ENCODE peak calls at places on chromosomes 13 and 19, in four cellular contexts. One of them, this sample, is unnamed. For H3K36me3, the result is how much of the 10 kb centered on the place peaks cover.

GRCh38 chr19:42693760-42694350 is 46.4 kb downstream of the PSG3 start:
- DNase-seq in WERI-Rb-1: peak
- DNase-seq in ovary: no peak
- DNase-seq in BJ: no peak
- DNase-seq in this sample: peak

GRCh38 chr19:3175761-3176714 is 2.5 kb upstream of the S1PR4 start:
- DNase-seq in WERI-Rb-1: no peak
- DNase-seq in ovary: no peak
- DNase-seq in BJ: peak
- DNase-seq in this sample: peak

GRCh38 chr13:108322206-108322824 is 52.8 kb downstream of the TNFSF13B start:
- DNase-seq in WERI-Rb-1: no peak
- DNase-seq in ovary: no peak
- DNase-seq in BJ: no peak
- DNase-seq in this sample: peak

GRCh38 chr13:49604570-49604969 is 19.2 kb upstream of the RCBTB1 start:
- DNase-seq in WERI-Rb-1: no peak
- DNase-seq in ovary: no peak
- DNase-seq in BJ: no peak
- DNase-seq in this sample: no peak

GRCh38 chr13:85741017-85741416 is 58.2 kb downstream of the SLITRK6 start:
- DNase-seq in WERI-Rb-1: no peak
- DNase-seq in ovary: no peak
- DNase-seq in BJ: no peak
- DNase-seq in this sample: no peak

GRCh38 chr13:87669379-87669978 is 1.7 kb upstream of the SLITRK5 start:
- DNase-seq in WERI-Rb-1: peak
- DNase-seq in ovary: no peak
- DNase-seq in BJ: no peak
- DNase-seq in this sample: peak

GRCh38 chr19:2615782-2616181 is 86.7 kb downstream of the GNG7 start:
- DNase-seq in WERI-Rb-1: no peak
- DNase-seq in ovary: no peak
- DNase-seq in BJ: no peak
- DNase-seq in this sample: no peak

GRCh38 chr13:26327905-26328304 is 74.0 kb downstream of the CDK8 start:
- DNase-seq in WERI-Rb-1: no peak
- DNase-seq in ovary: no peak
- DNase-seq in BJ: no peak
- DNase-seq in this sample: no peak

GRCh38 chr13:77386880-77387606 is 60.1 kb upstream of the MYCBP2 start:
- DNase-seq in WERI-Rb-1: no peak
- DNase-seq in ovary: no peak
- DNase-seq in BJ: peak
- DNase-seq in this sample: no peak

GRCh38 chr19:4583961-4584669 is 24.6 kb upstream of the SEMA6B start:
- DNase-seq in WERI-Rb-1: peak
- DNase-seq in ovary: no peak
- DNase-seq in BJ: no peak
- DNase-seq in this sample: peak

GRCh38 chr13:45295536-45295935 is 45.4 kb downstream of the TPT1 start:
- DNase-seq in WERI-Rb-1: no peak
- DNase-seq in ovary: no peak
- DNase-seq in BJ: no peak
- DNase-seq in this sample: no peak

GRCh38 chr19:4360081-4360569 is 16.8 kb downstream of the MPND start:
- DNase-seq in WERI-Rb-1: no peak
- DNase-seq in ovary: no peak
- DNase-seq in BJ: no peak
- DNase-seq in this sample: peak

GRCh38 chr13:31208554-31209122 is 8.9 kb downstream of the B3GLCT start:
- DNase-seq in WERI-Rb-1: no peak
- DNase-seq in ovary: no peak
- DNase-seq in BJ: no peak
- DNase-seq in this sample: peak

GRCh38 chr13:24659239-24659638 is 21.0 kb upstream of the ATP12A start:
- DNase-seq in WERI-Rb-1: no peak
- DNase-seq in ovary: no peak
- DNase-seq in BJ: no peak
- DNase-seq in this sample: no peak

GRCh38 chr19:46866407-46867132 is 5.8 kb downstream of the ARHGAP35 start:
- DNase-seq in WERI-Rb-1: no peak
- DNase-seq in ovary: no peak
- DNase-seq in BJ: no peak
- DNase-seq in this sample: no peak

GRCh38 chr19:48480151-48480475 is 10.9 kb downstream of the CYTH2 start:
- DNase-seq in WERI-Rb-1: no peak
- DNase-seq in ovary: peak
- DNase-seq in BJ: no peak
- DNase-seq in this sample: peak

GRCh38 chr19:46221981-46222610 is 7.4 kb upstream of the IGFL1 start:
- DNase-seq in WERI-Rb-1: no peak
- DNase-seq in ovary: peak
- DNase-seq in BJ: no peak
- DNase-seq in this sample: peak

GRCh38 chr19:46378268-46378667 is 31.4 kb downstream of the PPP5C start:
- DNase-seq in WERI-Rb-1: no peak
- DNase-seq in ovary: no peak
- DNase-seq in BJ: peak
- DNase-seq in this sample: no peak

GRCh38 chr13:50420720-50421456 is 405.6 kb downstream of the KCNRG start:
- DNase-seq in WERI-Rb-1: no peak
- DNase-seq in ovary: no peak
- DNase-seq in BJ: no peak
- DNase-seq in this sample: no peak

GRCh38 chr13:99415851-99416331 is 85.4 kb upstream of the TM9SF2 start:
- DNase-seq in WERI-Rb-1: no peak
- DNase-seq in ovary: no peak
- DNase-seq in BJ: no peak
- DNase-seq in this sample: no peak

GRCh38 chr13:80447747-80448146 is 106.8 kb upstream of the SPRY2 start:
- DNase-seq in WERI-Rb-1: no peak
- DNase-seq in ovary: no peak
- DNase-seq in BJ: no peak
- DNase-seq in this sample: no peak

GRCh38 chr19:10205636-10206035 is 10.9 kb upstream of the DNMT1 start:
- DNase-seq in WERI-Rb-1: no peak
- DNase-seq in ovary: no peak
- DNase-seq in BJ: no peak
- DNase-seq in this sample: no peak

GRCh38 chr13:113535381-113535781 is 44.9 kb upstream of the DCUN1D2 start:
- DNase-seq in WERI-Rb-1: no peak
- DNase-seq in ovary: no peak
- DNase-seq in BJ: no peak
- DNase-seq in this sample: no peak

GRCh38 chr19:31220540-31220939 is 128.7 kb downstream of the TSHZ3 start:
- DNase-seq in WERI-Rb-1: no peak
- DNase-seq in ovary: no peak
- DNase-seq in BJ: no peak
- DNase-seq in this sample: peak

DNA sequence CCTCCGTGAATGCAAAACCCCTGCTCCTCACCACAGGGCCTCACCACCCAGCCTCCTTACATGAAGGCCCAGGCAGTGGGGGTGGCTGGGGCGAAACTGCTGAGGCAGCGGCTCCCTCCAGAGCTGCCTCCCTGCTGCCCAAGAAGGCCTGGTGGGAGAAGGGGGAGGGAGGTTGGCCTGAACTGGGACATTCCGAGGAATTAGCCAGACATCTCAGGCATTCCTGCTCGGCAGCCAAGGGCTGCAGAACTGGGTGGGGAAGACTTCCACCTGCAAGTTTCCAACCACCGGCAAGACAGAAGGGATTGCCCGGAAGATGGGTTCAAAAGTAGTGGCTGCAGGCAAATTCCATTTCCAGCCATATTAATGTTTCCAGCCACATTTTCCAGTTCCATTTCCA is 2.3 kb upstream of the PSPN start:
- DNase-seq in WERI-Rb-1: no peak
- DNase-seq in ovary: no peak
- DNase-seq in BJ: peak
- DNase-seq in this sample: peak
- H3K36me3 ChIP-seq in WERI-Rb-1: half or more
- H3K36me3 ChIP-seq in ovary: under half
- H3K36me3 ChIP-seq in BJ: under half
- H3K36me3 ChIP-seq in this sample: under half

DNA sequence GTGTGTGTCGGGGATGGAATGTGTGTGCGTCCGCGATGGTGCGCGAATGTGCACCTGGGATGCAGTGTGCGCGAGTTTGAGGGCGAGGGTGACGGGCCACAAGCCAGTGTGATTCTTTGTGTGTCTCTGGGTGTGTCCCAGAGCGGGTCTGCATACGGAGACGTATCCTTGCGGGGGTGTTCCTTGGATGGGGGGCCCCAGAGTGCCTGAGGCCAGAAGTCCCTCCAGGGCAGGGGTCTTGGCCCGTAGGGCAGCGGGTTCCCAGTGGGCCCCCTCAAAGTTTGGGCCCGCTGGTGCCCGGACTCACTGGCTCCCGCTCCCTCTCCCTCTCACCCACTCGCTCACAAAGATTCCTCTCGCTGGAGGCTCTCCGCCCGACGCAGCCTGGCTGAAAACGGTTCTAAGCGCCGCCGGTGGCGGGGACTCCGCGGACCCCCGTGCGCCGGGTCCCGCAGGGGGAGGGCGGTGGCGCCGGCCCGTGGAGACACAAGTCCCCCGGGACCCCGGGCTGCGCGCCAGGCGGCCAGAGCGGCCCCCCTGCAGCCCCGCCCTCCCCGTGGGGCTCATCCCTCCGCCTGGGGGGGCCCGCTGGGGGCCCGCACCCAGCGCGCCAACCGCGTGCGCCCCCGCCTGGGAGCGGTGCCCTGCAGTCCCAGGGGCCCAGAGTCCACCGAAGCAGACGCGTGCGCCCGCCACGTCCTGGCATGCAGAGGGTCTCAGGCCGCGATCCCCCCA is 886 bp downstream of the CRLF1 start:
- DNase-seq in WERI-Rb-1: no peak
- DNase-seq in ovary: no peak
- DNase-seq in BJ: no peak
- DNase-seq in this sample: peak
- H3K4me3 ChIP-seq in WERI-Rb-1: peak
- H3K4me3 ChIP-seq in ovary: no peak
- H3K4me3 ChIP-seq in BJ: no peak
- H3K4me3 ChIP-seq in this sample: peak

DNA sequence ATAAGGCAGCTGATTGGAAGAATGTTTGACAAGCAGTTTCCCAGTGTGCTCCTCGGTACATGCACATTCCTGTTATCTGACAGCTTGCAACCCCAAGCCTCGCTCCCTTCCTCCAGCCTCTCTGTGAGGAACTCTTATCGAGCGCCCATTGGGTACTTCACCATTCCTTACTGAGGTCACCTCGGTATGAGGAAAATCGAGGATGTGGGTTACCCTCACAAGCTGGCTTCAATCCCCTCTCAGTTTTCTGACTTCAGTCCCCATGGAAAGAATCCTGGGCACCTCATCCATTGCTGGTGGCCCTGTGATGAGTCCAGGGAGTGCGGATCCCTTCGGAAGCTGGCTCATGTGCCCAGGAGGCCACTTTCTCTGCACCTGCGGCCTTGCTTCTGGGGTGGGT is 17.3 kb downstream of the TEX29 start:
- DNase-seq in WERI-Rb-1: no peak
- DNase-seq in ovary: no peak
- DNase-seq in BJ: no peak
- DNase-seq in this sample: no peak
- H3K36me3 ChIP-seq in WERI-Rb-1: under half
- H3K36me3 ChIP-seq in ovary: under half
- H3K36me3 ChIP-seq in BJ: under half
- H3K36me3 ChIP-seq in this sample: under half

GRCh38 chr13:46717275-46717674 is 79.7 kb downstream of the ESD start:
- DNase-seq in WERI-Rb-1: no peak
- DNase-seq in ovary: no peak
- DNase-seq in BJ: no peak
- DNase-seq in this sample: no peak

GRCh38 chr13:46721054-46721453 is 75.9 kb downstream of the ESD start:
- DNase-seq in WERI-Rb-1: no peak
- DNase-seq in ovary: peak
- DNase-seq in BJ: no peak
- DNase-seq in this sample: no peak

GRCh38 chr13:46715363-46715762 is 81.6 kb downstream of the ESD start:
- DNase-seq in WERI-Rb-1: no peak
- DNase-seq in ovary: no peak
- DNase-seq in BJ: no peak
- DNase-seq in this sample: no peak

GRCh38 chr13:46720189-46720588 is 76.8 kb downstream of the ESD start:
- DNase-seq in WERI-Rb-1: no peak
- DNase-seq in ovary: no peak
- DNase-seq in BJ: no peak
- DNase-seq in this sample: no peak

GRCh38 chr13:46716821-46717220 is 80.1 kb downstream of the ESD start:
- DNase-seq in WERI-Rb-1: no peak
- DNase-seq in ovary: no peak
- DNase-seq in BJ: no peak
- DNase-seq in this sample: no peak
- H3K4me3 ChIP-seq in WERI-Rb-1: no peak
- H3K4me3 ChIP-seq in ovary: no peak
- H3K4me3 ChIP-seq in BJ: no peak
- H3K4me3 ChIP-seq in this sample: no peak

This sample was measured in H7.